ENCODE peak calls at places on chromosomes 3 and 15, in four cellular contexts. C, I, T and G are unnamed samples. For H3K4me1 and H3K36me3, the result is how much of the 10 kb centered on the place peaks cover.

GRCh38 chr3:172750069-172750367 is 508 bp upstream of the ECT2 start:
- DNase-seq in C (no peak), I (no peak), T (no peak), G (no peak)

GRCh38 chr3:12875857-12876451 is 34.6 kb upstream of the RPL32 start:
- DNase-seq in C (peak), I (peak), T (peak), G (peak)

GRCh38 chr3:195870442-195870841 is 37.9 kb downstream of the TNK2 start:
- DNase-seq in C (peak), I (no peak), T (no peak), G (no peak)

GRCh38 chr3:79960594-79960993 is 192.8 kb upstream of the ROBO1 start:
- DNase-seq in C (no peak), I (no peak), T (no peak), G (no peak)

GRCh38 chr3:127385540-127385870 is 97.7 kb upstream of the PRR20G start:
- DNase-seq in C (no peak), I (no peak), T (no peak), G (no peak)

GRCh38 chr15:61227269-61228024 is 1.7 kb downstream of the RORA start:
- DNase-seq in C (no peak), I (peak), T (no peak), G (peak)

GRCh38 chr3:158845748-158846350 is 44.0 kb downstream of the MFSD1 start:
- DNase-seq in C (no peak), I (peak), T (peak), G (peak)

GRCh38 chr3:72411843-72412242 is 436.4 kb downstream of the SHQ1 start:
- DNase-seq in C (no peak), I (no peak), T (no peak), G (no peak)

GRCh38 chr3:169429328-169429727 is 234.2 kb downstream of the MECOM start:
- DNase-seq in C (no peak), I (no peak), T (no peak), G (no peak)

GRCh38 chr3:58306662-58307286 is 454 bp downstream of the HTD2 start:
- DNase-seq in C (peak), I (peak), T (no peak), G (peak)

GRCh38 chr3:45210308-45211038 is 15.6 kb downstream of the TMEM158 start:
- DNase-seq in C (peak), I (peak), T (peak), G (peak)

GRCh38 chr15:62068071-62068786 is 1.5 kb downstream of the C2CD4A start:
- DNase-seq in C (peak), I (peak), T (no peak), G (peak)

GRCh38 chr3:42214565-42215283 is 51.3 kb downstream of the CCK start:
- DNase-seq in C (no peak), I (no peak), T (no peak), G (no peak)

GRCh38 chr3:79019137-79019923 is 748.5 kb downstream of the ROBO1 start:
- DNase-seq in C (peak), I (peak), T (peak), G (peak)

GRCh38 chr15:39580630-39581500 is at the start of gene THBS1:
- DNase-seq in C (peak), I (peak), T (peak), G (peak)

GRCh38 chr3:137762674-137763593 is 1.2 kb upstream of the SOX14 start:
- DNase-seq in C (no peak), I (no peak), T (no peak), G (no peak)

GRCh38 chr3:179452872-179453271 is 1.6 kb upstream of the GNB4 start:
- DNase-seq in C (no peak), I (no peak), T (no peak), G (no peak)

GRCh38 chr15:84823580-84823878 is 6.4 kb downstream of the ALPK3 start:
- DNase-seq in C (no peak), I (no peak), T (no peak), G (no peak)

GRCh38 chr3:12329063-12329462 is 40.2 kb downstream of the PPARG start:
- DNase-seq in C (no peak), I (no peak), T (no peak), G (no peak)

GRCh38 chr15:83153288-83153687 is 45.8 kb downstream of the TM6SF1 start:
- DNase-seq in C (no peak), I (no peak), T (no peak), G (no peak)

GRCh38 chr3:112403101-112403500 is 70.1 kb downstream of the CD200 start:
- DNase-seq in C (no peak), I (no peak), T (no peak), G (no peak)

DNA sequence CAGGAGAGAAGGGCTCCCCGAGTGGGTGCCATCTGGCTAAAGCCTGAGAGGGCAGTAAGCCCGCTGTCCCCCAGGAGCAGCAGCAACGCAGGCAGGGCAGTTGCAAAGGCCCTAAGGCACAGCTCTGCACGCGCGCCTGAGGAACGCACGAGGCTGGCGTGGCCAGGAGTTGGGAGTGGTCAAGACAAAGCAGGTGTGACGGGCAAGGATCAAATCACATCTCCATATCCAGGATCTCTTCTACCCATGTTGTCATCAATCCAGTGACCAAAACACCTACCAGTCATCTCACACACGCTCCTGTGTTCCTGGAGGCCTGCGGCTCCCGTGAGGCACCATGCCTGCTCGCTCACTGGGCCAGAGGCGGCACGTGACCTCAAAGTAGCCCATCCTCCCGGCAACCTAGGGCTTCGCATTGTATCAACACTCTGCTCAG is 59.5 kb downstream of the ERC2 start:
- DNase-seq in C (no peak), I (peak), T (no peak), G (no peak)
- H3K4me1 ChIP-seq in C (under half), I (under half), T (under half), G (under half)

DNA sequence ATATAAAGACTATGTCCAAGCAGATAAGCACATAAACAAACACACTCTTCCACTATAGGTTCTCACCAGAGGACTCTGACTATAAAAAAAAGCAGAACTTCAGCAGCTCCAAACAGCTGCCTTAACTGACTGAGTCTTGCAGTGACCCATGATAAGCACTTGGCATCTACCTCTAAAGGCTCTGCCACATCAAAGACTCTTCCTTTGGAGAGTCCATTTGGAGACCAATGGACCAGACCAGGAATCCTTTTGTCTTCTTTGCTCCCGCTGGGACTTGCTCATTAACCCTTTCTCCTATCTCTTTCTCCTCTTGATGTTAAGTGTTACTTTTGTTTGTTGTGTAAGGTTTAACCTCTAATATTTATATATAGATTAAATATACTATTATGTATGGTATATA is 424.1 kb downstream of the RSL24D1 start:
- DNase-seq in C (no peak), I (no peak), T (no peak), G (no peak)
- H3K36me3 ChIP-seq in C (under half), I (under half), T (under half), G (under half)

DNA sequence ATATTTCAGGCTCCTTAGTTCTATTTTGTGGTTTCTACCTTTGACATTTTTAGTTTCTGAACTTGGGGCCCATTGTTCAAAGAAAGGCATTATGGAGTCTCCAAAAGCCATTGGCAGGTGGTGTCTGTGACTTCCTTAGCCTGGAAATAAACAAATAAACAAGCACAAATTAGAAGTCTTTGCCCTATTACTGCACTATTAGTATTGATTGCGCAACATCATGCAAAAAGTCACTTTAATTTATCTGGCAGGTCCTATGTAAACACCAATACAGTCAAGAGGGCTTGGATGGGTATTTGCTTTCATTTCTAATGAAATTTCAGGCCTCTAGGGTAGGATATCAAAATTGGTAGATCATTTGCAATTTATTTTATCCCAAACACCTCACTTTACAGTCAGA is 85.6 kb downstream of the LPP start:
- DNase-seq in C (no peak), I (no peak), T (no peak), G (no peak)
- H3K4me1 ChIP-seq in C (under half), I (under half), T (under half), G (under half)

DNA sequence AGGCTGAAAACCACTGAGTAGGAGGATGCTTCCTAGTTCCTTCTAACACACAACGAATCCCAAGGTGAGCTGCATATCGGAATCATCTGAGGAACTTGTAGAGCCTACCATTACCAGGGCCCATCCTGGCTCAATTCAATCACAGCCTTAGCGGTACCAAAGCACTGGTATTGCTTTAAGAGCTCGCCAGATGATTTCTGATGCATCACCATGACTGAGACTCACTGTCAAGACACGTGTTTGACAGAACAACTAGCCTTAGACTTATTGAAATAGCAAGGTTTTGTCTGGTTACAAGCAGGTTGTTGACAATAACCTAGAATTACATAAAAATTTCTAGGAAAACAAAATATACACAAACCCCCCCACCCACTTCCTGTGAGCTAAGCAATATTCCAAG is 68.5 kb downstream of the CBLB start:
- DNase-seq in C (no peak), I (no peak), T (no peak), G (no peak)
- H3K36me3 ChIP-seq in C (under half), I (under half), T (under half), G (under half)

GRCh38 chr15:90840157-90840855 is 28.1 kb upstream of the FURIN start:
- DNase-seq in C (no peak), I (no peak), T (no peak), G (no peak)

GRCh38 chr15:90839187-90840071 is 29.0 kb upstream of the FURIN start:
- DNase-seq in C (peak), I (no peak), T (peak), G (no peak)

GRCh38 chr15:90837052-90837621 is 31.3 kb upstream of the FURIN start:
- DNase-seq in C (no peak), I (no peak), T (no peak), G (no peak)

GRCh38 chr15:90838066-90838465 is 30.3 kb upstream of the FURIN start:
- DNase-seq in C (peak), I (no peak), T (no peak), G (no peak)

GRCh38 chr15:90838544-90838943 is 29.8 kb upstream of the FURIN start:
- DNase-seq in C (no peak), I (no peak), T (no peak), G (no peak)
- H3K4me1 ChIP-seq in C (under half), I (under half), T (under half), G (under half)

DNA sequence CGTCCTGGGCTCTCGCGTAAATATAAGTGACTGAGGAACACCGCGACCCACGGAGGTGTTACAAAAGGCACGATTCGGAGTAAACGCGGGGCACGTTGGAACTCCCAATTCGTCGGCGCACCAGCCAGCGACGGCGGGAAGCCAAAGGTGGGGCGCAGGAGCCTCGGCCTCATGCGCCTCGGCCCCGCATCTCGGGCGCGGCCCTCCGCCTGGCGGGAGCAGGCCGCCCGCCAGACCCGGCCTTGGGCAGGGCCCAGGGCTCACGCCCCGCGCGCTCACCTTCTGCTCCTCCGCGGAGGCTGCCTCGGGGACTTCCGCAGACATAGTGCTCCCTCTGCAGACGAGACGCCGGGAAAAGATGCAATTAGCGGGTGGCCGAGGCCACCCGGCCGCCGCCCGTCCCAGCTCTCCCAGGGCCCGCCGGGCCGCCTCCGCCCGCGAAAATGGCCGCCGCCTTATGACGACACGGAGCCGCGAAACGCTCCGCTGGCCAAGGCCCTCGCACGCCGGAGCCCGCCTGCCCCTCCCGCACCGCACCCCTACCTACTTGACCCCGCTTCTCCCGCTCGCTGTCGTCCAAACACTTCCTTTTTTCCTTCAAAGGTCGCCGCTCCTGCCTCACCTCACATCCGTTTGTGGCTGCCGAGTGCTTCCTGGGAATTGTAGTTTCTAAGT is at the start of gene ARPP19:
- DNase-seq in C (peak), I (peak), T (peak), G (peak)
- H3K36me3 ChIP-seq in C (under half), I (under half), T (under half), G (under half)

GRCh38 chr3:31997500-31997899 is 15.9 kb downstream of the ZNF860 start:
- DNase-seq in C (no peak), I (no peak), T (no peak), G (no peak)
- H3K4me1 ChIP-seq in C (under half), I (under half), T (under half), G (under half)

GRCh38 chr15:74595271-74595670 is 20.4 kb upstream of the CLK3 start:
- DNase-seq in C (no peak), I (no peak), T (no peak), G (no peak)
- H3K36me3 ChIP-seq in C (under half), I (under half), T (under half), G (under half)